ENCODE peak calls at places on chromosomes 4 and X, in five cellular contexts. T, V, X, A and G are unnamed samples.

GRCh38 chr4:93092765-93093164 is 735.8 kb upstream of the ATOH1 start:
- DNase-seq in V (no peak), X (no peak), A (no peak), T (no peak), G (peak; percentile 0)

GRCh38 chr4:138772366-138772765 is 243.2 kb upstream of the NOCT start:
- DNase-seq in X (no peak), V (no peak), T (no peak), A (no peak), G (no peak)

GRCh38 chrX:1430451-1430850 is 22.3 kb downstream of the ASMTL start:
- DNase-seq in T (no peak), A (no peak), X (no peak), V (no peak), G (no peak)

GRCh38 chrX:118974088-118974907 is at the start of gene LONRF3:
- DNase-seq in A (peak; percentile 82), V (no peak), T (no peak), X (peak; percentile 73), G (peak; percentile 41)

GRCh38 chr4:52873191-52873590 is 11.1 kb downstream of the RASL11B start:
- DNase-seq in T (no peak), V (no peak), A (peak; percentile 15), X (no peak), G (no peak)

GRCh38 chr4:122988696-122989095 is 66.3 kb upstream of the NUDT6 start:
- DNase-seq in T (no peak), V (no peak), A (no peak), X (no peak), G (no peak)

GRCh38 chrX:14729058-14729457 is 143.8 kb downstream of the FANCB start:
- DNase-seq in A (no peak), V (no peak), X (no peak), T (no peak), G (peak; percentile 24)

GRCh38 chrX:130103605-130104004 is 6.7 kb downstream of the ELF4 start:
- DNase-seq in V (no peak), T (no peak), X (no peak), A (no peak), G (no peak)

GRCh38 chr4:128560754-128561495 is 248.6 kb upstream of the JADE1 start:
- DNase-seq in T (no peak), V (no peak), A (no peak), X (no peak), G (no peak)

GRCh38 chr4:125789018-125789417 is 474.3 kb downstream of the FAT4 start:
- DNase-seq in V (no peak), A (no peak), X (no peak), T (no peak), G (peak; percentile 38)

GRCh38 chr4:183444953-183445543 is 612 bp downstream of the CDKN2AIP start:
- DNase-seq in T (no peak), A (no peak), V (no peak), X (peak; percentile 50), G (no peak)

GRCh38 chr4:180335571-180335970 is 1907.6 kb upstream of the TENM3 start:
- DNase-seq in V (no peak), A (no peak), T (no peak), X (no peak), G (no peak)

GRCh38 chrX:153924149-153924861 is 1.8 kb downstream of the ARHGAP4 start:
- DNase-seq in X (peak; percentile 58), V (no peak), A (no peak), T (no peak), G (peak; percentile 35)

GRCh38 chr4:160956875-160957274 is 1206.9 kb downstream of the FSTL5 start:
- DNase-seq in T (no peak), V (no peak), A (no peak), X (no peak), G (no peak)

GRCh38 chrX:46673596-46673995 is 85.3 kb downstream of the SLC9A7 start:
- DNase-seq in V (no peak), T (no peak), A (no peak), X (no peak), G (no peak)

GRCh38 chr4:2449051-2449450 is 19.9 kb upstream of the RNF4 start:
- DNase-seq in T (no peak), X (no peak), A (no peak), V (no peak), G (no peak)
- TF ChIP-seq CTCF in T (no peak), X (no peak), A (no peak), V (no peak), G (no peak)

GRCh38 chr4:152858934-152859333 is 77.2 kb upstream of the FHDC1 start:
- DNase-seq in A (no peak), T (no peak), X (no peak), V (no peak), G (no peak)

GRCh38 chr4:152862608-152863007 is 73.5 kb upstream of the FHDC1 start:
- DNase-seq in X (no peak), V (no peak), T (no peak), A (no peak), G (no peak)

GRCh38 chr4:152860057-152860456 is 76.1 kb upstream of the FHDC1 start:
- DNase-seq in A (no peak), X (no peak), T (no peak), V (no peak), G (no peak)

GRCh38 chr4:152853293-152853692 is 73.5 kb downstream of the ARFIP1 start:
- DNase-seq in V (no peak), A (no peak), X (no peak), T (no peak), G (no peak)

DNA sequence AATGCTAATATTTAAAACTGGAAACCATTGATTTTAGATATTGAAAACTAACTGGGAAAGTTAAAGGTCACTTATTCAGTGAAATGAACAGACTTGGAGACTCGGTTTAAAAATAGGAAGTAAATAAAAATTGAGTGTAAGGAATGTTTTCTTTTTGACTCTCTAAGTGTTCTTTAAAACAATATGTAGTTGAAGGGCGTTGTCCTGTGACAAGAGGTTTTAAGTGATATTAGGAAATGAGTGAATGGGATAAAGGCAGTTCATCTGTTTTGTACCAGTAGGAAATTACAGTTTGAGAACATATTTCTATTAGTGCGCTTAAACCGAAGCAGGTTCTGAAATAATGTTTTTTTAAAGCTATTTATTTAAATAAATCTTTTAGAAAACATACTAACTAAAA is 77.2 kb downstream of the ARFIP1 start:
- DNase-seq in A (no peak), T (no peak), X (no peak), V (no peak), G (no peak)
- H3K4me3 ChIP-seq in A (no peak overlapping the region), T (no peak overlapping the region), X (no peak overlapping the region), V (no peak overlapping the region), G (no peak overlapping the region)

GRCh38 chr4:80219301-80220025 is 22.2 kb downstream of the PRDM8 start:
- DNase-seq in X (no peak), V (no peak), T (no peak), A (no peak), G (peak; percentile 56)

GRCh38 chr4:80213117-80213815 is 16.0 kb downstream of the PRDM8 start:
- DNase-seq in T (no peak), V (no peak), X (no peak), A (no peak), G (peak; percentile 50)

GRCh38 chr4:80210549-80210948 is 13.2 kb downstream of the PRDM8 start:
- DNase-seq in X (no peak), T (no peak), V (no peak), A (no peak), G (no peak)

GRCh38 chr4:80216100-80216761 is 18.9 kb downstream of the PRDM8 start:
- DNase-seq in V (no peak), A (no peak), X (no peak), T (no peak), G (no peak)

DNA sequence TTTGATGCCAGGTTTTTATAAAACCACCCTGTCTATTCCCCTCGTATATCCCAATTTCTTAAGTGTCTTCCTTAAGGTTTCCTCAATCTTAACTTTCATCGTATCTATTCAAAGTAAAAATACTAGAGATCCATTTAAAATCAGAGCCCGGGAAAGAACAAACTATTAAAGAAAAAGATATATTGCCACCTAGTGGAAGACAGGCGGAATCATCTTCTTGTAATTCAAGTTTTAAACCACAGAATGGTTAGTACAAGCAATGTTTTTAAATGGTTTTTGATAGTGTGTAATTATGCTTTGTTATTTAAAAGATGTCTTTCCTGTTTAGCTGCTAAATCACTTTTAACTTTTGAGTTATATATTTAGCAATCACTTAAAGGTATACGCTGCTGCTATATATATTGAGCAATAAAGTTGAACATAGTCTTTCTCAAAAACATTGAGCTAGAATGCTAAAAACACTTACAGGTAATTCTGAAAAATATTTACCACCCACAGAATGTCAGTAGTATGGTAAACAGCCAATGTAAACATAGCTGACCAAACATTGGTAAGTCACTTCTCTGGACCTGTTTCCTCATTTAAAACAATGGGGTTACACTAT is 18.2 kb downstream of the PRDM8 start:
- DNase-seq in T (no peak), V (no peak), A (no peak), X (no peak), G (peak; percentile 78)
- TF ChIP-seq CTCF in T (peak; percentile 75), V (no peak), A (peak; percentile 62), X (peak; percentile 69), G (peak; percentile 59)

DNA sequence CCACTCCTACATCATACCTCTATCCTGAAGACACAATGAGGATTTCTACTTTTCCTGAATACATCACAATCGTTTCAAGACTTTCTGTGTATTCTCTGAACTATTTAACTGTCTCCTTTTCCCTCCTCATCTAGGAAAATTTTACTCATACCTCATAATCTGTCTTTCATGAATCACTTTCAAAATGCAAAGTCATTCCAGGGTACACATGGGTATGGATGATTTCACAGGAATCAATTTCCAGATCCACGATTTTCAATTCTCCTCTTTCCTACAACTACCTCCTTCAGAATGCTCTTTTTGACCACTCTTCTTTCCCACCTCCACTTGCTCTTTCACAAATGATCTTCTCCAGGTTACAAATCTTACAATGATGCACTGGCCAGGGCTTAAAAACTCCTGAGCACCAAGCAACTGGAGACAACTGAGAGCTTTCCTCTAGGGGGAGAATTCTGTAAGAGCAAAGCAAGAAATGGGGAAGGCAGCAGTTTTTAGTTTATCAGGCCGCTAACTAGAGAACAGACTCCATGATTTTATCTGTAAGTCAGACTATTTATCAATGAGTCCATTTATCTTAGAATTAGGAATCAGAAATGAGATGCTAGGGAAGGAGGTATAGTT is 116.4 kb downstream of the PPP3CA start:
- DNase-seq in V (no peak), X (no peak), A (no peak), T (no peak), G (peak; percentile 45)
- H3K4me3 ChIP-seq in V (no peak overlapping the region), X (no peak overlapping the region), A (no peak overlapping the region), T (no peak overlapping the region), G (no peak overlapping the region)

GRCh38 chr4:169773889-169774288 is 16.1 kb upstream of the HPF1 start:
- DNase-seq in V (peak; percentile 28), A (no peak), T (no peak), X (no peak), G (no peak)

GRCh38 chr4:169770411-169770810 is 12.7 kb upstream of the HPF1 start:
- DNase-seq in X (no peak), V (no peak), T (no peak), A (no peak), G (no peak)

GRCh38 chr4:169765845-169766244 is 8.1 kb upstream of the HPF1 start:
- DNase-seq in V (peak; percentile 10), X (no peak), T (no peak), A (no peak), G (no peak)

GRCh38 chr4:169766741-169767140 is 9.0 kb upstream of the HPF1 start:
- DNase-seq in T (no peak), X (no peak), V (no peak), A (no peak), G (no peak)

DNA sequence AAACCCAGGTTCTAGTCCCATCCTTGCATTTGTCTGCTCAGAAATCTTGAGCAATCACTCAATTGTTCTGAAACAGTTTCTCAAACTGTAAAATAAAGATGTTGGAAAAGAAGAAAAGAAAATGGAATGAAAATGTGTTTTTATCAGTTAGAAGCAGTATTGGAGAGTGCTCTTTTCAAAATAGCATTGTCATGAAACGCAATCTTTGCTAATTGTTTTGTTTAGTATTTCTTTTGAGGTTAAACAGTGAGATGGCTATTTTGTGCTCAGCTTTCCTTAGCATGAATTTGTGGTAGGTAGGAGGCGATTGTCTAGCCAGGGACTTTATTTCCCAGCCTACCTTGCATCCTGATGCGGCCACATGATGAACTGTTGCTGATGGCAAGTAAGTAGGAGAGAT is 10.6 kb upstream of the HPF1 start:
- DNase-seq in V (no peak), A (no peak), T (no peak), X (no peak), G (no peak)
- TF ChIP-seq CTCF in V (no peak), A (no peak), T (no peak), X (no peak), G (no peak)